ENCODE peak calls at places on chromosome 12, in four cellular contexts. One of them, this sample, is unnamed.

GRCh38 chr12:22271036-22271435 is 63.5 kb downstream of the ST8SIA1 start:
- DNase-seq in right cardiac atrium: no peak
- DNase-seq in CD8-positive, alpha-beta T cell: no peak
- DNase-seq in left ventricle myocardium inferior: no peak
- DNase-seq in this sample: no peak

GRCh38 chr12:90262261-90262660 is 553.6 kb upstream of the ATP2B1 start:
- DNase-seq in right cardiac atrium: no peak
- DNase-seq in CD8-positive, alpha-beta T cell: no peak
- DNase-seq in left ventricle myocardium inferior: no peak
- DNase-seq in this sample: no peak

GRCh38 chr12:124909831-124910560 is 4.5 kb downstream of the UBC start:
- DNase-seq in right cardiac atrium: no peak
- DNase-seq in CD8-positive, alpha-beta T cell: no peak
- DNase-seq in left ventricle myocardium inferior: no peak
- DNase-seq in this sample: no peak

GRCh38 chr12:104799458-104799857 is 158.6 kb downstream of the SLC41A2 start:
- DNase-seq in right cardiac atrium: no peak
- DNase-seq in CD8-positive, alpha-beta T cell: no peak
- DNase-seq in left ventricle myocardium inferior: no peak
- DNase-seq in this sample: no peak

GRCh38 chr12:95582230-95583058 is 31.2 kb upstream of the USP44 start:
- DNase-seq in right cardiac atrium: no peak
- DNase-seq in CD8-positive, alpha-beta T cell: no peak
- DNase-seq in left ventricle myocardium inferior: no peak
- DNase-seq in this sample: no peak

GRCh38 chr12:12224240-12224940 is 42.5 kb downstream of the LRP6 start:
- DNase-seq in right cardiac atrium: no peak
- DNase-seq in CD8-positive, alpha-beta T cell: no peak
- DNase-seq in left ventricle myocardium inferior: no peak
- DNase-seq in this sample: no peak

GRCh38 chr12:124286414-124286813 is 8.5 kb upstream of the RFLNA start:
- DNase-seq in right cardiac atrium: no peak
- DNase-seq in CD8-positive, alpha-beta T cell: no peak
- DNase-seq in left ventricle myocardium inferior: no peak
- DNase-seq in this sample: peak; percentile 32

GRCh38 chr12:78470354-78471195 is 394.0 kb upstream of the SYT1 start:
- DNase-seq in right cardiac atrium: no peak
- DNase-seq in CD8-positive, alpha-beta T cell: no peak
- DNase-seq in left ventricle myocardium inferior: no peak
- DNase-seq in this sample: no peak

GRCh38 chr12:4443616-4444015 is 2.0 kb downstream of the FGF6 start:
- DNase-seq in right cardiac atrium: no peak
- DNase-seq in CD8-positive, alpha-beta T cell: no peak
- DNase-seq in left ventricle myocardium inferior: no peak
- DNase-seq in this sample: no peak

GRCh38 chr12:107749094-107749493 is 11.8 kb downstream of the PRDM4 start:
- DNase-seq in right cardiac atrium: no peak
- DNase-seq in CD8-positive, alpha-beta T cell: no peak
- DNase-seq in left ventricle myocardium inferior: no peak
- DNase-seq in this sample: no peak

GRCh38 chr12:10101648-10102220 is 2.9 kb upstream of the CLEC1A start:
- DNase-seq in right cardiac atrium: no peak
- DNase-seq in CD8-positive, alpha-beta T cell: no peak
- DNase-seq in left ventricle myocardium inferior: no peak
- DNase-seq in this sample: no peak
- H3K4me1 ChIP-seq in right cardiac atrium: peaks cover 6% of the 10 kb centered on the region
- H3K4me1 ChIP-seq in CD8-positive, alpha-beta T cell: no peaks in the 10 kb centered on the region
- H3K4me1 ChIP-seq in left ventricle myocardium inferior: peaks cover 28% of the 10 kb centered on the region
- H3K4me1 ChIP-seq in this sample: no peaks in the 10 kb centered on the region

DNA sequence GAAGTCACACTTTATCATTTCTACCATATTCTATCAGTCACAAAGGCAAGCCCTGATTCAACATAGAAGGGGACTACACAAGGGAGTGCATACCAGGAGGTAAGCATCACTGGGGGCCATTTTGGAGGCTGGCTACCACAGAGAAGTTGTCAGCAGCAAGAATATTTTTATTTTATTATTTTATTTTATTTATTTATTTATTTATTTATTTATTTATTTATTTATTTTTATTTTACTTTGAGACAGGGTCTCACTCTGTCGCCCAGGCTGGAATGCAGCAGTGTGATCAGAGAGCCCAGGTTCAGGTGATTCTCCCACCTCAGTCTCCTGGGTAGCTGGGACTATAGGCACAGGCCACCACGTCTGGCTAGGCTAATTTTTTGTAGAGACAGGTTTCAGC is 7.8 kb upstream of the SLC38A2 start:
- DNase-seq in right cardiac atrium: no peak
- DNase-seq in CD8-positive, alpha-beta T cell: no peak
- DNase-seq in left ventricle myocardium inferior: no peak
- DNase-seq in this sample: no peak
- H3K27me3 ChIP-seq in right cardiac atrium: no peaks in the 10 kb centered on the region
- H3K27me3 ChIP-seq in CD8-positive, alpha-beta T cell: no peaks in the 10 kb centered on the region
- H3K27me3 ChIP-seq in left ventricle myocardium inferior: no peaks in the 10 kb centered on the region
- H3K27me3 ChIP-seq in this sample: no peaks in the 10 kb centered on the region

DNA sequence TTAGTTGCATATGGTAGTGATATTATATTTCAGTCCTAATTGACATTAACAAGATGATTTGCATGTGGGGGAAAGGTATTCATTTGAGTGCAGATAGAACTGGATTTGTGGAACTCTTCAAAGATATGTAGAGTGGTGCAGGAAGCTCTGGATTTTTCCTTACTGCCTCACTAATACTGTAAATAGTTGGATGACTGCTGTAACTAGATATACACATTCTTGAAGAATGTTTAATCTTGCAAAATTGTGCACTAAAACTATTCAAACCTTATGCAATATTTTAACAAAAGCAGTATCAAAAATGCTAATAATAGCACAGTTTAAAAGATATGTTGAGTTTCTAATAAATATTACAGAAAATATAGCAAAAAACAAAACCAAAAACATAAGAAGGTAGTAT is 43.1 kb upstream of the ATF7IP start:
- DNase-seq in right cardiac atrium: no peak
- DNase-seq in CD8-positive, alpha-beta T cell: no peak
- DNase-seq in left ventricle myocardium inferior: no peak
- DNase-seq in this sample: no peak
- H3K9me3 ChIP-seq in right cardiac atrium: no peaks in the 10 kb centered on the region
- H3K9me3 ChIP-seq in CD8-positive, alpha-beta T cell: no peaks in the 10 kb centered on the region
- H3K9me3 ChIP-seq in left ventricle myocardium inferior: no peaks in the 10 kb centered on the region
- H3K9me3 ChIP-seq in this sample: no peaks in the 10 kb centered on the region

DNA sequence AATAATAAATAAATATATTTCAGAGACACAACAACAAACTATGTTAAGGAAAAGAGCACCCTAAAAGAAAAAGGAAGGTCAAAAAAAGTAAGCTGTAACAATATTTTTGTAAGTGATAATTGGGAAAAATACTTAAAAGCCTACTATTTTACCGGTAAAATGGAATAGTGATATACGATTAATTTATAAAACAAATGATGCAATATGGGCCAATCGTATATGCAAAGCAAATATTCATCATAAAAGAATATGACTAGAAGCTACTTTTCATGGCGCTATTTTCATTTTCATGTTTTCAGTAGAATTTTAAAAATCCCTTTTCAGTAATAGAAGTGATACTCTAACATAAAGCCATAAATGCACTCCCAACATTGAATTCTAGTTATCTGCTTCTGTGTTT is 131.0 kb upstream of the AMIGO2 start:
- DNase-seq in right cardiac atrium: no peak
- DNase-seq in CD8-positive, alpha-beta T cell: no peak
- DNase-seq in left ventricle myocardium inferior: no peak
- DNase-seq in this sample: no peak
- H3K4me1 ChIP-seq in right cardiac atrium: no peaks in the 10 kb centered on the region
- H3K4me1 ChIP-seq in CD8-positive, alpha-beta T cell: peaks cover 47% of the 10 kb centered on the region
- H3K4me1 ChIP-seq in left ventricle myocardium inferior: no peaks in the 10 kb centered on the region
- H3K4me1 ChIP-seq in this sample: peaks cover 2% of the 10 kb centered on the region

GRCh38 chr12:99983721-99984258 is 946 bp downstream of the ANKS1B start:
- DNase-seq in right cardiac atrium: no peak
- DNase-seq in CD8-positive, alpha-beta T cell: no peak
- DNase-seq in left ventricle myocardium inferior: no peak
- DNase-seq in this sample: no peak
- H3K27me3 ChIP-seq in right cardiac atrium: no peaks in the 10 kb centered on the region
- H3K27me3 ChIP-seq in CD8-positive, alpha-beta T cell: no peaks in the 10 kb centered on the region
- H3K27me3 ChIP-seq in left ventricle myocardium inferior: peaks cover 40% of the 10 kb centered on the region
- H3K27me3 ChIP-seq in this sample: no peaks in the 10 kb centered on the region

DNA sequence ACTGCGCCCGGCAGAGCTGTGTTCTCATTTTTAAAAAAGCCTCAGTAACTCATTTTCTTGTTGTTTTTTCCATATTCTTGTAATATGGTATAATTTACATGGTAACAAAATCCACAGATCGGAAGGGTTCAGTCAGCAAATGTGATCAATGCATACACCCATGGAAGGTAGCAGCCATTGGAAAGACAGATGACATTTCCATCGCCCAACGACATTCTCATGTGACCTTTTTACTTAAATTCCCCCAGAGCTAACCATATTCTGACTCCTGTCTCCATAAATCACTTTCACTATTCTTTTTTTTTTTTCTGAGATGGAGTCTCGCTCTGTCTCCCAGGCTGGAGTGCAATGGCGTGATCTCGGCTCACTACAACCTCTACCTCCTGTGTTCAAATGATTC is 4.9 kb downstream of the PEBP1 start:
- DNase-seq in right cardiac atrium: no peak
- DNase-seq in CD8-positive, alpha-beta T cell: no peak
- DNase-seq in left ventricle myocardium inferior: no peak
- DNase-seq in this sample: no peak
- H3K9me3 ChIP-seq in right cardiac atrium: no peaks in the 10 kb centered on the region
- H3K9me3 ChIP-seq in CD8-positive, alpha-beta T cell: no peaks in the 10 kb centered on the region
- H3K9me3 ChIP-seq in left ventricle myocardium inferior: no peaks in the 10 kb centered on the region
- H3K9me3 ChIP-seq in this sample: no peaks in the 10 kb centered on the region

GRCh38 chr12:50106907-50107306 is 3.1 kb downstream of the GPD1 start:
- DNase-seq in right cardiac atrium: no peak
- DNase-seq in CD8-positive, alpha-beta T cell: no peak
- DNase-seq in left ventricle myocardium inferior: no peak
- DNase-seq in this sample: no peak
- H3K4me1 ChIP-seq in right cardiac atrium: peaks cover 4% of the 10 kb centered on the region
- H3K4me1 ChIP-seq in CD8-positive, alpha-beta T cell: peaks cover 7% of the 10 kb centered on the region
- H3K4me1 ChIP-seq in left ventricle myocardium inferior: peaks cover 68% of the 10 kb centered on the region
- H3K4me1 ChIP-seq in this sample: no peaks in the 10 kb centered on the region

DNA sequence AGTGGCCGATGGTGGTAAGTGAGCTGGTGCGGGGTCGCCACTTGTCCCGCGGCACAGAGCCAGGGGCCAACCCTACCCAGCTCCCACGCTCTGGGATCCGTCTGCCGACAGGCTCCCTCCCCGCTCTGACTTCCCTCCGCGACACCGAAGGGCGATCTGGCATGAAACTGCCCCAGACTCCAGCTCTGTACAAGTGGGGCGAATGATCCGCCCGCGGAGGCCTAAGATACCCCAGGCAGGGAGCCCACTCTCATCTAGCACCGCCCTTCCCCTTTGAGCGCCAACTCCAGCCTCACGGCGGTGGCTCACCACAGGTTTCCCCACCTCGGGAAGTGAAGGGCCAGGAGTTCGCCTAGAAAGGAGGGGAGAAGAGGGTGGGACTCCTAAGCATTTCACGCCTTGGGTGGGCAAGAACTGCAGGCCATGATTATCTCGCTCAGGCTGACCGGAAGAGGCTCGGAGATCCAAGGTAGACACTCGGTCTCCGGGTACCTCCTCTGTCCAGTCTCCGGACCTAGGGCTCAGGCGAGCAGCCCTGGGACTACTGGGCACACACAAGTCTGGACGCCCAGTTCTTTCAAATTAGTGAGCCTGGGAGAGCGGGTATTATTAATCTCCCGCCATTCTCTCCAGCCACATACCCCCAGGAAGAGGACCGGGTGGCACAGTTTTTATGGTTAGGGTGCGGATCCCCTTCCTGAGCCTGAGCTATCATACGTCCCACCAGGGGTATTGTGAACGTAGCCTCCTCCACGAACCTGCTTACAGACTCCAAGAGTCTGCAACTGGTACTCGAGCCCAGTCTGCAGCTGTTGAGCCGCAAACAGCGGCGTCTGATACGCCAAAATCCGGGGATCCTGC is 849 bp downstream of the WNT1 start:
- DNase-seq in right cardiac atrium: peak; percentile 59
- DNase-seq in CD8-positive, alpha-beta T cell: no peak
- DNase-seq in left ventricle myocardium inferior: no peak
- DNase-seq in this sample: no peak
- H3K27me3 ChIP-seq in right cardiac atrium: no peaks in the 10 kb centered on the region
- H3K27me3 ChIP-seq in CD8-positive, alpha-beta T cell: peaks cover under 1% of the 10 kb centered on the region
- H3K27me3 ChIP-seq in left ventricle myocardium inferior: peaks cover 100% of the 10 kb centered on the region
- H3K27me3 ChIP-seq in this sample: no peaks in the 10 kb centered on the region

GRCh38 chr12:133107121-133107520 is 23.0 kb downstream of the ZNF891 start:
- DNase-seq in right cardiac atrium: no peak
- DNase-seq in CD8-positive, alpha-beta T cell: no peak
- DNase-seq in left ventricle myocardium inferior: no peak
- DNase-seq in this sample: no peak
- H3K9me3 ChIP-seq in right cardiac atrium: peaks cover 15% of the 10 kb centered on the region
- H3K9me3 ChIP-seq in CD8-positive, alpha-beta T cell: peaks cover 72% of the 10 kb centered on the region
- H3K9me3 ChIP-seq in left ventricle myocardium inferior: peaks cover 100% of the 10 kb centered on the region
- H3K9me3 ChIP-seq in this sample: peaks cover 20% of the 10 kb centered on the region

DNA sequence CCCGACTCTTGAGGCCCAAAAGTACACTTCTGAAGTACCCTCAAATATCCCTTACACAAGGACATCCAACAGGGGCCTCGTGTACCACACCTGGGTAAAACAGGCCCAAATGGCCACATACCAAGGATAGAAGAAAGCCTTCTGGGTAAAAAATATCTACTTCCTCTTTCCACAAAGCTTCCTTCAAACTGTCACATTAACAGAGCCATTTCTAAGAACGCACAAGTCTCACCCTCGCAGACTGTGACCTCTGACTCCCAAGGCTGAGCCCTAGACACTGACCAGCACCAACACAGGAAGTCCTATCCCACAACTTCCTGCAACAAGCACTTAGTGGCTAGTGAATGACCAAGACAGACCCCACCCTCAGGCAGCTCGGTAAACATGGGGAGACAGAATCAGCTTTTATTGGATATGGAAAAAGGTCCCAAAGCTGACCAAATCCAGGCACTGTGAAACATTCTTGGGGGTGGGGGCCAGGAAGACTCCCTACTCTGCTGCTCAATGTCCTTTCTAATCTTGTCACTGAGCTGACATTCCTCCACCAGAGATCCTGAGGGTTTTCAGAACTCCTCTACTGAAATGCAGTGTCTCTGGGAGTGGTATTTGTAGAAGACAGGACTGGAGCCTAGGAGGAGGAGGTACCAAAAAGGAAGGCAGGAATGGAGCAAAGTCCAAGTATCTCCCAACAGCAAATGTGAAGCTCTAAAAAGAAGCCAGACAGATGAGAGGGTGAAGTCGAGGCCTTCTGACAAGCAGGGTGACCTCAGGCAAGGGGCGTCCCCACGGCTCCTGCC is 15.9 kb downstream of the KCTD10 start:
- DNase-seq in right cardiac atrium: peak; percentile 64
- DNase-seq in CD8-positive, alpha-beta T cell: no peak
- DNase-seq in left ventricle myocardium inferior: peak; percentile 33
- DNase-seq in this sample: peak; percentile 70
- H3K4me1 ChIP-seq in right cardiac atrium: peaks cover 46% of the 10 kb centered on the region
- H3K4me1 ChIP-seq in CD8-positive, alpha-beta T cell: peaks cover 16% of the 10 kb centered on the region
- H3K4me1 ChIP-seq in left ventricle myocardium inferior: peaks cover 98% of the 10 kb centered on the region
- H3K4me1 ChIP-seq in this sample: peaks cover 26% of the 10 kb centered on the region